ENCODE peak calls at places on chromosomes 2 and 18, in seven cellular contexts. One of them, this sample, is unnamed.

GRCh38 chr2:14140009-14140408 is 492.5 kb upstream of the LRATD1 start:
- DNase-seq in fibroblast of lung: no peak
- DNase-seq in neural progenitor cell: no peak
- DNase-seq in cardiac fibroblast: no peak
- DNase-seq in HL-60: no peak
- DNase-seq in tibial nerve: no peak
- DNase-seq in ovary: no peak
- DNase-seq in this sample: no peak

GRCh38 chr2:105081006-105081701 is 43.3 kb downstream of the MRPS9 start:
- DNase-seq in fibroblast of lung: peak; percentile 8
- DNase-seq in neural progenitor cell: peak; percentile 69
- DNase-seq in cardiac fibroblast: peak; percentile 63
- DNase-seq in HL-60: no peak
- DNase-seq in tibial nerve: no peak
- DNase-seq in ovary: no peak
- DNase-seq in this sample: no peak

GRCh38 chr2:52269696-52270485 is 1238.0 kb upstream of the NRXN1 start:
- DNase-seq in fibroblast of lung: peak; percentile 48
- DNase-seq in neural progenitor cell: no peak
- DNase-seq in cardiac fibroblast: peak; percentile 64
- DNase-seq in HL-60: no peak
- DNase-seq in tibial nerve: no peak
- DNase-seq in ovary: no peak
- DNase-seq in this sample: no peak

GRCh38 chr2:112597537-112598322 is 13.3 kb downstream of the CHCHD5 start:
- DNase-seq in fibroblast of lung: no peak
- DNase-seq in neural progenitor cell: no peak
- DNase-seq in cardiac fibroblast: no peak
- DNase-seq in HL-60: no peak
- DNase-seq in tibial nerve: no peak
- DNase-seq in ovary: no peak
- DNase-seq in this sample: no peak

GRCh38 chr18:48543228-48543627 is 4.4 kb downstream of the CTIF start:
- DNase-seq in fibroblast of lung: no peak
- DNase-seq in neural progenitor cell: peak; percentile 36
- DNase-seq in cardiac fibroblast: no peak
- DNase-seq in HL-60: no peak
- DNase-seq in tibial nerve: no peak
- DNase-seq in ovary: no peak
- DNase-seq in this sample: no peak

GRCh38 chr2:233840520-233840919 is 13.8 kb downstream of the HJURP start:
- DNase-seq in fibroblast of lung: no peak
- DNase-seq in neural progenitor cell: no peak
- DNase-seq in cardiac fibroblast: no peak
- DNase-seq in HL-60: no peak
- DNase-seq in tibial nerve: no peak
- DNase-seq in ovary: no peak
- DNase-seq in this sample: no peak

GRCh38 chr2:101983486-101983885 is 8.3 kb upstream of the IL1R2 start:
- DNase-seq in fibroblast of lung: peak; percentile 24
- DNase-seq in neural progenitor cell: no peak
- DNase-seq in cardiac fibroblast: peak; percentile 46
- DNase-seq in HL-60: no peak
- DNase-seq in tibial nerve: no peak
- DNase-seq in ovary: no peak
- DNase-seq in this sample: no peak

GRCh38 chr2:26885651-26886329 is 37.9 kb downstream of the DPYSL5 start:
- DNase-seq in fibroblast of lung: no peak
- DNase-seq in neural progenitor cell: no peak
- DNase-seq in cardiac fibroblast: no peak
- DNase-seq in HL-60: no peak
- DNase-seq in tibial nerve: no peak
- DNase-seq in ovary: no peak
- DNase-seq in this sample: no peak

GRCh38 chr2:228261546-228261945 is 80.1 kb upstream of the SPHKAP start:
- DNase-seq in fibroblast of lung: no peak
- DNase-seq in neural progenitor cell: no peak
- DNase-seq in cardiac fibroblast: no peak
- DNase-seq in HL-60: no peak
- DNase-seq in tibial nerve: no peak
- DNase-seq in ovary: no peak
- DNase-seq in this sample: no peak

GRCh38 chr2:142952793-142953192 is 75.3 kb downstream of the KYNU start:
- DNase-seq in fibroblast of lung: no peak
- DNase-seq in neural progenitor cell: no peak
- DNase-seq in cardiac fibroblast: no peak
- DNase-seq in HL-60: no peak
- DNase-seq in tibial nerve: no peak
- DNase-seq in ovary: no peak
- DNase-seq in this sample: no peak

DNA sequence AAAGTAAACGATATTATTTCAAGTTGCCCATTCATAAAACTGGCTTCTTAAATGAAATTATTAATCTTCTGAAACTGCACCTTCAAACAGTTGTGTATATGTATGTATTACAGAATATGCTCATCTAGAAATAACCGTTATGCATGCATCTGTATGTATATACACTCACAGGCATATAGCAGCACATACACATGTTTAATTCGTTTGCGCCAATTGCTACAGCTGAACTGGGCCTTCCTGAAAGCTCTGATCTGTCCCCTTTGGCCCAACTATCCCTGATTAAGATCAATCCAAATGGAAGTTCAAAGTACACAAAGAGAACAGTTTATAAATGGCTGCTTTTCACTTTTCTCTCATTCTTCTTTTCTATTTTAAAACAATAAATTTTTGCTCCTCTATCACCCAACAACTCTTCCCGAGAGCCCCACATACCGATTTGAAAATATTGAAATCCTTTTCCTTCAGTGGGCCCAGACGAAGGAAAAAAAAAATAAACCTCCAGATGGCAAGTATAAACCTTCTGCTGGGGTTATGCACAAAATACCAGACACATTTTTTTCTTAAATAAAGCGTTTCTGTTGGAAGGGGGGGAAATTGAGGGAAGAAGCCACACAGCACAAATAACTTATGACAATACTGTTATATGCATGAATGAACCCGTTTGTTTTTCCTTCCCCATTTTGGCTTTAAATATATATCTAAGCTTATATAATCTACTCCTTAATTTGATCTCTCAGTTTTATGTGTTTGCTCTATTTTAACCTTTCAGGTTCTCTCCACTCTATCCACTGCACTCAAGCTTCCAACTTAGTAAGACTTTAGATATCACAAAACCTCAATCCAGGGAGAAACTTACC is 267.4 kb downstream of the TCF4 start:
- DNase-seq in fibroblast of lung: peak; percentile 54
- DNase-seq in neural progenitor cell: no peak
- DNase-seq in cardiac fibroblast: no peak
- DNase-seq in HL-60: no peak
- DNase-seq in tibial nerve: no peak
- DNase-seq in ovary: no peak
- DNase-seq in this sample: no peak
- H3K4me3 ChIP-seq in fibroblast of lung: peak overlapping the region; percentile 67
- H3K4me3 ChIP-seq in neural progenitor cell: no peak overlapping the region
- H3K4me3 ChIP-seq in cardiac fibroblast: peak overlapping the region; percentile 58
- H3K4me3 ChIP-seq in HL-60: no peak overlapping the region
- H3K4me3 ChIP-seq in tibial nerve: peak overlapping the region; percentile 49
- H3K4me3 ChIP-seq in ovary: peak overlapping the region; percentile 54
- H3K4me3 ChIP-seq in this sample: no peak overlapping the region

GRCh38 chr2:221372156-221372870 is 199.8 kb downstream of the EPHA4 start:
- DNase-seq in fibroblast of lung: no peak
- DNase-seq in neural progenitor cell: peak; percentile 70
- DNase-seq in cardiac fibroblast: no peak
- DNase-seq in HL-60: no peak
- DNase-seq in tibial nerve: no peak
- DNase-seq in ovary: no peak
- DNase-seq in this sample: no peak
- TF ChIP-seq CTCF in fibroblast of lung: no peak
- TF ChIP-seq CTCF in neural progenitor cell: peak; percentile 59
- TF ChIP-seq CTCF in cardiac fibroblast: no peak
- TF ChIP-seq CTCF in HL-60: no peak
- TF ChIP-seq CTCF in tibial nerve: no peak
- TF ChIP-seq CTCF in ovary: no peak
- TF ChIP-seq CTCF in this sample: no peak

DNA sequence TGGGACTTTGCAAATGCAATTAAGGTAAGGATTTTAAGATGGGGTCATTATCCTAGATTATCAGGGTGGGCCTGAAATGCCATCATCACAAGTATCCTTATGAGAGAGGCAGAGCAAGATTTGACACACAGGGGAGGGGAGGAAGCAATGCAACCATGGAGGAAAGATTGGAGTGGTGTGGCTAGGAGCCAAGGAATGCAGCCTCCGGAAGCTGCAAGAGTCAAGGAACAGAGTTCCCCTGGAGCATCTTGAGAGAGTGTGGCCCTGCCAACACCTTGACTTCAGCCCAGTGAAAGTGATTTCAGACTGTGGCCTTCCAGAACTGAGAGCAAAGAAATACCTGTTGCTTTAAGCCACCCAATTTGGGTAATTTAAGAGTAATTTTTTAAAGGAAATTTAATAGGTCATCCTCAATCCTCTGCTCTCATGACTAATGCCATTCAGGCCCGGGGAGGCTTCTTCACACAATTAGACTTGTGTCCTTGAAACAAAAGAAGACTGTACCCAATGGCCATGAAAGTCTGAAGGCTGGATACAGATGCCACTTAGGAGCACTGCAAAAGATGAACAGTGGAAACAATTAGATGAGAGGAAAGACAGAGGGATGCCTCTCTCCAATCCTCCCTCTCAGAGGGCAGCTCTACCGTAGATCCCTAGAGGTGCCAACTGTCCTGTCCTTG is 250.3 kb upstream of the ID2 start:
- DNase-seq in fibroblast of lung: no peak
- DNase-seq in neural progenitor cell: no peak
- DNase-seq in cardiac fibroblast: peak; percentile 33
- DNase-seq in HL-60: no peak
- DNase-seq in tibial nerve: no peak
- DNase-seq in ovary: no peak
- DNase-seq in this sample: no peak
- H3K4me3 ChIP-seq in fibroblast of lung: no peak overlapping the region
- H3K4me3 ChIP-seq in neural progenitor cell: no peak overlapping the region
- H3K4me3 ChIP-seq in cardiac fibroblast: no peak overlapping the region
- H3K4me3 ChIP-seq in HL-60: no peak overlapping the region
- H3K4me3 ChIP-seq in tibial nerve: no peak overlapping the region
- H3K4me3 ChIP-seq in ovary: no peak overlapping the region
- H3K4me3 ChIP-seq in this sample: no peak overlapping the region

DNA sequence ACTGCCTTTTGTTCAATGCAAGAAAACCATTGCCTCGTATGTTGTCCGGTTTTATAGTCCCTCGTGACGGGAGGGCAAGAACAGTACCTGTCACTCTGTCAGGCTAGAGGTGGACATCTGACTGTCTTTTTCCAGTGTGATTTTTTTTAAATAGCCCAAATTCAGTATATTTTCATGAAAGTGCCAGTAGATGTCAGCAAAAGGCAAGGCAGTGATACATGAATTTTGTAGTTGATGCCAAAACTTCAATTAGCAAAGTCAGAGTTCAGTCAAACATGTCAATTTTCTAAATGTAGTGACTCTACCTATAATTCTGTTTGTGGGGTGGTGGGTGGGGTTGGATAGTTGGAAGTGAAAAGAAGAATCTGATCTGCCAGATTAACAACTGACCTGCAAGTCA is 296.0 kb upstream of the MC4R start:
- DNase-seq in fibroblast of lung: no peak
- DNase-seq in neural progenitor cell: no peak
- DNase-seq in cardiac fibroblast: no peak
- DNase-seq in HL-60: no peak
- DNase-seq in tibial nerve: no peak
- DNase-seq in ovary: no peak
- DNase-seq in this sample: no peak
- TF ChIP-seq CTCF in fibroblast of lung: no peak
- TF ChIP-seq CTCF in neural progenitor cell: peak; percentile 34
- TF ChIP-seq CTCF in cardiac fibroblast: no peak
- TF ChIP-seq CTCF in HL-60: no peak
- TF ChIP-seq CTCF in tibial nerve: no peak
- TF ChIP-seq CTCF in ovary: no peak
- TF ChIP-seq CTCF in this sample: peak; percentile 54

DNA sequence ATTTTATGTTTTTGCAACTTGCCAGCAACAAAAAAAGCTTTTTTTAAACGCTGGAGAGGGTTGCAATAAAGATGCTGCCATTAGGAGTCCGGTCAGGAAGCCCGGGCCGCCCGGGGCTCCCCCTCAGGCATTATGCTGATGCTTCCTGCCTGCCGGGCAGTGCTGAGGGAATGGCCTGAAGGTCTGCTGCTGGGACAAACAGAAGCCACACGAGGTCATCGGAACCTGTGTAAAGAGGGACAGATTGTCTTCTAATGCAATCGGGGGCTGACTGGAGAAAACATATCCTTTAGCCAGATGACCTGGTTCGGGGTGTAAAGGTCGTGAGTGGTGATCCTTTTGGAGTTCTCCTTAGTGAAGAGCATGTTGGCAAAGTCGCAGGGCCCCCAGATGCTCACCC is 2.3 kb downstream of the IMPA2 start:
- DNase-seq in fibroblast of lung: no peak
- DNase-seq in neural progenitor cell: peak; percentile 61
- DNase-seq in cardiac fibroblast: no peak
- DNase-seq in HL-60: no peak
- DNase-seq in tibial nerve: no peak
- DNase-seq in ovary: no peak
- DNase-seq in this sample: no peak
- H3K4me3 ChIP-seq in fibroblast of lung: no peak overlapping the region
- H3K4me3 ChIP-seq in neural progenitor cell: peak overlapping the region; percentile 91
- H3K4me3 ChIP-seq in cardiac fibroblast: no peak overlapping the region
- H3K4me3 ChIP-seq in HL-60: no peak overlapping the region
- H3K4me3 ChIP-seq in tibial nerve: no peak overlapping the region
- H3K4me3 ChIP-seq in ovary: no peak overlapping the region
- H3K4me3 ChIP-seq in this sample: no peak overlapping the region

DNA sequence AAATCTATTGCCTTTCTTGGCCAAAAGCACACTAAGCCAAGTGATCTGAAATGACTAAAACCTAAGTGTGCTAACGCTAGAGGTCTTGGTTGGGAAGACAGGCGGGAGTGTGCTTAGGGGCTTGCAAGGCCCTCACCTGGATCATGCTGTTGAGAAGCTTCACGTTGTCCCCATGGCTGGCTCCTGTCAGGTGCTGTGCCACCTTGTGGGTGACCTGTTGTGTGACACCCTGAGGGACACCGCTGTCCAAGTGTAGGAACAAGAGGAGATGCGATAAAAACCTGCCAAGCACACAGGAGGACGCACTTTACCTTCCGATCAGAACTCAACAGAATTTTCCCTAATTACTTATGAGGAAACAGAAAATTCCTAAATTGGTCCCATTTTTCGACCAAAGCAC is 50.8 kb downstream of the EPG5 start:
- DNase-seq in fibroblast of lung: no peak
- DNase-seq in neural progenitor cell: peak; percentile 26
- DNase-seq in cardiac fibroblast: no peak
- DNase-seq in HL-60: peak; percentile 30
- DNase-seq in tibial nerve: no peak
- DNase-seq in ovary: no peak
- DNase-seq in this sample: no peak
- TF ChIP-seq CTCF in fibroblast of lung: no peak
- TF ChIP-seq CTCF in neural progenitor cell: peak; percentile 23
- TF ChIP-seq CTCF in cardiac fibroblast: no peak
- TF ChIP-seq CTCF in HL-60: no peak
- TF ChIP-seq CTCF in tibial nerve: no peak
- TF ChIP-seq CTCF in ovary: no peak
- TF ChIP-seq CTCF in this sample: peak; percentile 47

GRCh38 chr2:8692783-8693768 is 11.2 kb downstream of the ID2 start:
- DNase-seq in fibroblast of lung: peak; percentile 9
- DNase-seq in neural progenitor cell: peak; percentile 54
- DNase-seq in cardiac fibroblast: peak; percentile 10
- DNase-seq in HL-60: no peak
- DNase-seq in tibial nerve: no peak
- DNase-seq in ovary: peak; percentile 59
- DNase-seq in this sample: no peak
- H3K4me3 ChIP-seq in fibroblast of lung: no peak overlapping the region
- H3K4me3 ChIP-seq in neural progenitor cell: no peak overlapping the region
- H3K4me3 ChIP-seq in cardiac fibroblast: peak overlapping the region; percentile 24
- H3K4me3 ChIP-seq in HL-60: no peak overlapping the region
- H3K4me3 ChIP-seq in tibial nerve: no peak overlapping the region
- H3K4me3 ChIP-seq in ovary: no peak overlapping the region
- H3K4me3 ChIP-seq in this sample: no peak overlapping the region

GRCh38 chr2:74261204-74261864 is 62.9 kb downstream of the MTHFD2 start:
- DNase-seq in fibroblast of lung: peak; percentile 37
- DNase-seq in neural progenitor cell: peak; percentile 74
- DNase-seq in cardiac fibroblast: peak; percentile 57
- DNase-seq in HL-60: no peak
- DNase-seq in tibial nerve: no peak
- DNase-seq in ovary: no peak
- DNase-seq in this sample: no peak
- TF ChIP-seq CTCF in fibroblast of lung: peak; percentile 58
- TF ChIP-seq CTCF in neural progenitor cell: peak; percentile 65
- TF ChIP-seq CTCF in cardiac fibroblast: peak; percentile 29
- TF ChIP-seq CTCF in HL-60: no peak
- TF ChIP-seq CTCF in tibial nerve: no peak
- TF ChIP-seq CTCF in ovary: no peak
- TF ChIP-seq CTCF in this sample: peak; percentile 48